ENCODE peak calls at places on chromosomes 6 and 20, in six cellular contexts. S is NCI-H345; V is C1 segment of cervical spinal cord; T is activated effector memory CD4-positive, alpha-beta T cell treated with anti-CD3 and anti-CD28 coated beads, Interleukin-2, amount 50 U/mL, for 16 hours; P is activated naive CD8-positive, alpha-beta T cell treated with anti-CD3 and anti-CD28 coated beads for 36 hours; Z is T-helper 1 cell. N is an unnamed sample.
A peak's percentile ranks its signal among the peaks of the same experiment; 100 is the strongest.

GRCh38 chr6:170243791-170244291 is 47.0 kb downstream of the DLL1 start:
- DNase-seq in V (peak; percentile 34), T (no peak), P (no peak), Z (no peak), S (no peak), N (peak; percentile 77)

GRCh38 chr6:111119550-111120329 is 32.4 kb downstream of the SLC16A10 start:
- DNase-seq in Z (no peak), V (no peak), P (no peak), S (no peak), T (no peak), N (no peak)

GRCh38 chr20:23205221-23205620 is 119.1 kb upstream of the CD93 start:
- DNase-seq in T (no peak), Z (no peak), P (no peak), V (peak; percentile 51), S (peak; percentile 72), N (no peak)

GRCh38 chr6:127186889-127187288 is 68.4 kb downstream of the RSPO3 start:
- DNase-seq in Z (peak; percentile 39), S (no peak), V (no peak), T (peak; percentile 82), P (peak; percentile 64), N (peak; percentile 13)

GRCh38 chr20:50575869-50576720 is 65.9 kb downstream of the PTPN1 start:
- DNase-seq in V (no peak), P (peak; percentile 52), T (peak; percentile 88), Z (peak; percentile 55), S (peak; percentile 66), N (no peak)

GRCh38 chr20:46353506-46354206 is 45.4 kb upstream of the CDH22 start:
- DNase-seq in T (no peak), P (no peak), S (no peak), V (no peak), Z (no peak), N (no peak)

GRCh38 chr6:51153109-51153508 is 334.4 kb downstream of the TFAP2B start:
- DNase-seq in T (no peak), V (no peak), P (no peak), S (no peak), Z (no peak), N (no peak)

GRCh38 chr20:62575976-62576722 is 66.2 kb upstream of the SLCO4A1 start:
- DNase-seq in Z (no peak), S (no peak), P (no peak), V (no peak), T (no peak), N (no peak)

GRCh38 chr20:46118481-46119020 is 437 bp downstream of the CD40 start:
- DNase-seq in Z (no peak), V (peak; percentile 43), S (no peak), P (peak; percentile 19), T (no peak), N (no peak)